ENCODE peak calls at places on chromosomes 13 and 19, in six cellular contexts. One of them, this sample, is unnamed.

GRCh38 chr13:98938801-98939200 is 39.1 kb downstream of the DOCK9 start:
- DNase-seq in Right ventricle myocardium superior: no peak
- DNase-seq in stromal cell of bone marrow: no peak
- DNase-seq in AG09319: no peak
- DNase-seq in H7: peak; percentile 51
- DNase-seq in nucleus accumbens: no peak
- DNase-seq in this sample: no peak

GRCh38 chr13:44816701-44817684 is 172.3 kb downstream of the NUFIP1 start:
- DNase-seq in AG09319: no peak
- DNase-seq in nucleus accumbens: no peak
- DNase-seq in stromal cell of bone marrow: no peak
- DNase-seq in Right ventricle myocardium superior: no peak
- DNase-seq in H7: no peak
- DNase-seq in this sample: no peak

GRCh38 chr13:30112602-30113435 is 194.5 kb downstream of the KATNAL1 start:
- DNase-seq in nucleus accumbens: peak; percentile 63
- DNase-seq in Right ventricle myocardium superior: peak; percentile 77
- DNase-seq in AG09319: peak; percentile 83
- DNase-seq in stromal cell of bone marrow: peak; percentile 93
- DNase-seq in H7: peak; percentile 83
- DNase-seq in this sample: peak; percentile 84

GRCh38 chr19:10517760-10518443 is 655 bp upstream of the S1PR5 start:
- DNase-seq in AG09319: no peak
- DNase-seq in Right ventricle myocardium superior: peak; percentile 45
- DNase-seq in nucleus accumbens: no peak
- DNase-seq in H7: peak; percentile 92
- DNase-seq in stromal cell of bone marrow: no peak
- DNase-seq in this sample: no peak

GRCh38 chr19:54364775-54365257 is at the start of gene LAIR1:
- DNase-seq in AG09319: no peak
- DNase-seq in nucleus accumbens: no peak
- DNase-seq in Right ventricle myocardium superior: peak; percentile 68
- DNase-seq in stromal cell of bone marrow: no peak
- DNase-seq in H7: no peak
- DNase-seq in this sample: no peak

GRCh38 chr13:39091586-39091985 is 53.3 kb downstream of the NHLRC3 start:
- DNase-seq in stromal cell of bone marrow: no peak
- DNase-seq in H7: no peak
- DNase-seq in Right ventricle myocardium superior: no peak
- DNase-seq in nucleus accumbens: no peak
- DNase-seq in AG09319: no peak
- DNase-seq in this sample: no peak

GRCh38 chr13:114313061-114313860 is 1.0 kb upstream of the CHAMP1 start:
- DNase-seq in Right ventricle myocardium superior: no peak
- DNase-seq in AG09319: no peak
- DNase-seq in stromal cell of bone marrow: no peak
- DNase-seq in H7: no peak
- DNase-seq in nucleus accumbens: no peak
- DNase-seq in this sample: no peak

GRCh38 chr19:10816691-10817090 is 19.3 kb downstream of the TMED1 start:
- DNase-seq in nucleus accumbens: no peak
- DNase-seq in AG09319: no peak
- DNase-seq in H7: no peak
- DNase-seq in Right ventricle myocardium superior: no peak
- DNase-seq in stromal cell of bone marrow: no peak
- DNase-seq in this sample: no peak

GRCh38 chr13:112726018-112726767 is 36.4 kb downstream of the ATP11A start:
- DNase-seq in AG09319: no peak
- DNase-seq in nucleus accumbens: no peak
- DNase-seq in H7: peak; percentile 74
- DNase-seq in stromal cell of bone marrow: no peak
- DNase-seq in Right ventricle myocardium superior: no peak
- DNase-seq in this sample: no peak

GRCh38 chr13:30585748-30586262 is 31.9 kb upstream of the USPL1 start:
- DNase-seq in Right ventricle myocardium superior: no peak
- DNase-seq in stromal cell of bone marrow: no peak
- DNase-seq in H7: no peak
- DNase-seq in nucleus accumbens: no peak
- DNase-seq in AG09319: no peak
- DNase-seq in this sample: no peak

GRCh38 chr13:37540228-37540627 is 58.3 kb downstream of the POSTN start:
- DNase-seq in AG09319: peak; percentile 48
- DNase-seq in Right ventricle myocardium superior: no peak
- DNase-seq in H7: no peak
- DNase-seq in stromal cell of bone marrow: peak; percentile 47
- DNase-seq in nucleus accumbens: no peak
- DNase-seq in this sample: peak; percentile 55

GRCh38 chr13:90089051-90089450 is 1258.4 kb upstream of the MIR17HG start:
- DNase-seq in Right ventricle myocardium superior: no peak
- DNase-seq in H7: no peak
- DNase-seq in AG09319: no peak
- DNase-seq in nucleus accumbens: no peak
- DNase-seq in stromal cell of bone marrow: no peak
- DNase-seq in this sample: no peak

GRCh38 chr19:8592231-8593009 is 15.2 kb upstream of the MYO1F start:
- DNase-seq in nucleus accumbens: peak; percentile 64
- DNase-seq in H7: peak; percentile 99
- DNase-seq in stromal cell of bone marrow: peak; percentile 71
- DNase-seq in AG09319: peak; percentile 85
- DNase-seq in Right ventricle myocardium superior: peak; percentile 98
- DNase-seq in this sample: peak; percentile 78

GRCh38 chr13:30745917-30746686 is 10.8 kb downstream of the ALOX5AP start:
- DNase-seq in nucleus accumbens: no peak
- DNase-seq in Right ventricle myocardium superior: no peak
- DNase-seq in stromal cell of bone marrow: no peak
- DNase-seq in AG09319: no peak
- DNase-seq in H7: no peak
- DNase-seq in this sample: no peak

GRCh38 chr13:98824376-98825160 is 72.1 kb upstream of the SLC15A1 start:
- DNase-seq in H7: no peak
- DNase-seq in nucleus accumbens: no peak
- DNase-seq in AG09319: no peak
- DNase-seq in stromal cell of bone marrow: peak; percentile 12
- DNase-seq in Right ventricle myocardium superior: no peak
- DNase-seq in this sample: no peak

GRCh38 chr13:95677564-95678386 is 836 bp downstream of the DNAJC3 start:
- DNase-seq in H7: no peak
- DNase-seq in stromal cell of bone marrow: peak; percentile 28
- DNase-seq in nucleus accumbens: no peak
- DNase-seq in AG09319: no peak
- DNase-seq in Right ventricle myocardium superior: no peak
- DNase-seq in this sample: no peak

GRCh38 chr13:77544765-77545316 is 9.3 kb downstream of the SCEL start:
- DNase-seq in stromal cell of bone marrow: no peak
- DNase-seq in nucleus accumbens: no peak
- DNase-seq in AG09319: no peak
- DNase-seq in H7: no peak
- DNase-seq in Right ventricle myocardium superior: no peak
- DNase-seq in this sample: no peak

GRCh38 chr13:32031025-32031814 is at the start of gene FRY:
- DNase-seq in nucleus accumbens: peak; percentile 66
- DNase-seq in Right ventricle myocardium superior: peak; percentile 80
- DNase-seq in stromal cell of bone marrow: no peak
- DNase-seq in H7: peak; percentile 81
- DNase-seq in AG09319: no peak
- DNase-seq in this sample: peak; percentile 27

GRCh38 chr19:33641956-33642498 is 20.3 kb downstream of the CHST8 start:
- DNase-seq in nucleus accumbens: no peak
- DNase-seq in stromal cell of bone marrow: no peak
- DNase-seq in H7: no peak
- DNase-seq in Right ventricle myocardium superior: no peak
- DNase-seq in AG09319: no peak
- DNase-seq in this sample: no peak

GRCh38 chr19:13243971-13244370 is 93.8 kb downstream of the IER2 start:
- DNase-seq in Right ventricle myocardium superior: no peak
- DNase-seq in AG09319: no peak
- DNase-seq in stromal cell of bone marrow: no peak
- DNase-seq in nucleus accumbens: no peak
- DNase-seq in H7: peak; percentile 61
- DNase-seq in this sample: no peak

GRCh38 chr13:31846182-31846938 is 107.0 kb downstream of the RXFP2 start:
- DNase-seq in AG09319: peak; percentile 48
- DNase-seq in Right ventricle myocardium superior: peak; percentile 96
- DNase-seq in nucleus accumbens: peak; percentile 72
- DNase-seq in H7: peak; percentile 96
- DNase-seq in stromal cell of bone marrow: peak; percentile 73
- DNase-seq in this sample: peak; percentile 47

GRCh38 chr13:113937073-113937472 is 36.8 kb downstream of the C13orf46 start:
- DNase-seq in Right ventricle myocardium superior: peak; percentile 32
- DNase-seq in H7: no peak
- DNase-seq in stromal cell of bone marrow: no peak
- DNase-seq in AG09319: no peak
- DNase-seq in nucleus accumbens: no peak
- DNase-seq in this sample: no peak

GRCh38 chr19:58059681-58060080 is 599 bp downstream of the ZNF135 start:
- DNase-seq in nucleus accumbens: no peak
- DNase-seq in Right ventricle myocardium superior: no peak
- DNase-seq in stromal cell of bone marrow: no peak
- DNase-seq in H7: no peak
- DNase-seq in AG09319: no peak
- DNase-seq in this sample: no peak

GRCh38 chr13:23380534-23380933 is 53.0 kb downstream of the SACS start:
- DNase-seq in H7: no peak
- DNase-seq in stromal cell of bone marrow: no peak
- DNase-seq in AG09319: no peak
- DNase-seq in nucleus accumbens: no peak
- DNase-seq in Right ventricle myocardium superior: no peak
- DNase-seq in this sample: peak; percentile 63

GRCh38 chr13:104024416-104025170 is 958.4 kb upstream of the SLC10A2 start:
- DNase-seq in Right ventricle myocardium superior: no peak
- DNase-seq in AG09319: no peak
- DNase-seq in stromal cell of bone marrow: no peak
- DNase-seq in H7: no peak
- DNase-seq in nucleus accumbens: no peak
- DNase-seq in this sample: peak; percentile 20

GRCh38 chr19:58228584-58229254 is at the start of gene ZNF544:
- DNase-seq in nucleus accumbens: peak; percentile 56
- DNase-seq in H7: peak; percentile 92
- DNase-seq in stromal cell of bone marrow: peak; percentile 46
- DNase-seq in AG09319: peak; percentile 25
- DNase-seq in Right ventricle myocardium superior: peak; percentile 88
- DNase-seq in this sample: peak; percentile 32

GRCh38 chr13:47120284-47120683 is 223.4 kb upstream of the HTR2A start:
- DNase-seq in H7: no peak
- DNase-seq in stromal cell of bone marrow: no peak
- DNase-seq in Right ventricle myocardium superior: no peak
- DNase-seq in nucleus accumbens: no peak
- DNase-seq in AG09319: no peak
- DNase-seq in this sample: no peak

GRCh38 chr19:18672606-18673337 is 10.7 kb upstream of the CRTC1 start:
- DNase-seq in AG09319: no peak
- DNase-seq in H7: peak; percentile 75
- DNase-seq in Right ventricle myocardium superior: peak; percentile 68
- DNase-seq in nucleus accumbens: peak; percentile 53
- DNase-seq in stromal cell of bone marrow: no peak
- DNase-seq in this sample: peak; percentile 72

GRCh38 chr13:26474286-26474685 is 83.2 kb upstream of the WASF3 start:
- DNase-seq in AG09319: no peak
- DNase-seq in Right ventricle myocardium superior: no peak
- DNase-seq in H7: no peak
- DNase-seq in nucleus accumbens: no peak
- DNase-seq in stromal cell of bone marrow: no peak
- DNase-seq in this sample: no peak

GRCh38 chr19:41430907-41431306 is 3.7 kb upstream of the B3GNT8 start:
- DNase-seq in Right ventricle myocardium superior: peak; percentile 33
- DNase-seq in stromal cell of bone marrow: no peak
- DNase-seq in nucleus accumbens: no peak
- DNase-seq in AG09319: no peak
- DNase-seq in H7: no peak
- DNase-seq in this sample: no peak

GRCh38 chr19:7294571-7295212 is 478 bp upstream of the INSR start:
- DNase-seq in nucleus accumbens: peak; percentile 32
- DNase-seq in H7: peak; percentile 79
- DNase-seq in Right ventricle myocardium superior: peak; percentile 88
- DNase-seq in AG09319: no peak
- DNase-seq in stromal cell of bone marrow: peak; percentile 11
- DNase-seq in this sample: peak; percentile 4

GRCh38 chr19:4149518-4150288 is 3.7 kb upstream of the CREB3L3 start:
- DNase-seq in H7: no peak
- DNase-seq in Right ventricle myocardium superior: no peak
- DNase-seq in nucleus accumbens: no peak
- DNase-seq in stromal cell of bone marrow: peak; percentile 36
- DNase-seq in AG09319: no peak
- DNase-seq in this sample: no peak

GRCh38 chr19:36672368-36672767 is 5.7 kb upstream of the ZNF461 start:
- DNase-seq in Right ventricle myocardium superior: no peak
- DNase-seq in nucleus accumbens: no peak
- DNase-seq in AG09319: no peak
- DNase-seq in H7: no peak
- DNase-seq in stromal cell of bone marrow: no peak
- DNase-seq in this sample: no peak

GRCh38 chr13:53953205-53953604 is 924.6 kb downstream of the OLFM4 start:
- DNase-seq in nucleus accumbens: no peak
- DNase-seq in Right ventricle myocardium superior: no peak
- DNase-seq in stromal cell of bone marrow: no peak
- DNase-seq in AG09319: no peak
- DNase-seq in H7: no peak
- DNase-seq in this sample: no peak

This sample was measured in fibroblast of the conjunctiva.